ENCODE peak calls at places on chromosomes 7 and 10, in seven cellular contexts. L is ureter; U is naive thymus-derived CD4-positive, alpha-beta T cell; J is aorta; M is mucosa of gallbladder; B is fibroblast of lung; F is astrocyte of the spinal cord. K is an unnamed sample.

GRCh38 chr7:55575098-55575497 is 2.8 kb upstream of the VOPP1 start:
- DNase-seq in L (no peak), U (no peak), J (no peak), M (no peak), B (no peak), F (no peak), K (no peak)

GRCh38 chr10:84783386-84783785 is 455.0 kb downstream of the CCSER2 start:
- DNase-seq in L (no peak), U (no peak), J (no peak), M (no peak), B (peak), F (peak), K (no peak)

GRCh38 chr7:132485136-132485535 is 91.1 kb downstream of the PLXNA4 start:
- DNase-seq in L (no peak), U (peak), J (no peak), M (no peak), B (no peak), F (no peak), K (no peak)

GRCh38 chr7:131683536-131684125 is 127.2 kb upstream of the PODXL start:
- DNase-seq in L (no peak), U (no peak), J (no peak), M (no peak), B (no peak), F (no peak), K (peak)

GRCh38 chr7:50660040-50660829 is 95.0 kb upstream of the DDC start:
- DNase-seq in L (no peak), U (peak), J (peak), M (no peak), B (no peak), F (no peak), K (peak)

GRCh38 chr10:4541292-4541691 is 284.7 kb upstream of the AKR1E2 start:
- DNase-seq in L (no peak), U (no peak), J (peak), M (peak), B (peak), F (peak), K (no peak)

GRCh38 chr10:90125966-90126600 is 424.7 kb downstream of the KIF20B start:
- DNase-seq in L (no peak), U (no peak), J (no peak), M (no peak), B (peak), F (peak), K (no peak)

GRCh38 chr7:90401989-90402388 is 1.3 kb upstream of the CLDN12 start:
- DNase-seq in L (no peak), U (no peak), J (no peak), M (peak), B (peak), F (no peak), K (no peak)

GRCh38 chr10:10618139-10618538 is 399.5 kb upstream of the CELF2 start:
- DNase-seq in L (no peak), U (no peak), J (no peak), M (no peak), B (no peak), F (no peak), K (no peak)

GRCh38 chr7:70312336-70312735 is 714.1 kb downstream of the AUTS2 start:
- DNase-seq in L (no peak), U (no peak), J (no peak), M (no peak), B (no peak), F (no peak), K (no peak)

GRCh38 chr7:141584935-141585334 is 33.7 kb downstream of the AGK start:
- DNase-seq in L (no peak), U (no peak), J (no peak), M (no peak), B (no peak), F (no peak), K (no peak)

GRCh38 chr10:43998021-43998809 is 349.5 kb upstream of the ZNF32 start:
- DNase-seq in L (no peak), U (no peak), J (no peak), M (no peak), B (peak), F (peak), K (no peak)

GRCh38 chr10:73920084-73920483 is 9.2 kb downstream of the PLAU start:
- DNase-seq in L (peak), U (no peak), J (peak), M (peak), B (no peak), F (no peak), K (no peak)

GRCh38 chr7:157339777-157340677 is 3.2 kb downstream of the DNAJB6 start:
- DNase-seq in L (peak), U (peak), J (peak), M (peak), B (peak), F (peak), K (peak)

GRCh38 chr7:103690576-103690975 is 244.6 kb upstream of the SLC26A5 start:
- DNase-seq in L (no peak), U (no peak), J (no peak), M (no peak), B (peak), F (no peak), K (no peak)

GRCh38 chr7:134892002-134892693 is 94.2 kb upstream of the AGBL3 start:
- DNase-seq in L (no peak), U (no peak), J (no peak), M (no peak), B (no peak), F (peak), K (no peak)

GRCh38 chr7:157827045-157827862 is 490.4 kb downstream of the DNAJB6 start:
- DNase-seq in L (no peak), U (peak), J (peak), M (no peak), B (no peak), F (no peak), K (no peak)

GRCh38 chr10:8331896-8332729 is 277.6 kb downstream of the GATA3 start:
- DNase-seq in L (peak), U (peak), J (peak), M (peak), B (peak), F (peak), K (no peak)

K was measured in osteocyte.